ENCODE peak calls at places on chromosomes 2 and 18, in seven cellular contexts. H is NCI-H345; M is LoVo; I is effector memory CD4-positive, alpha-beta T cell; V is stimulated activated CD4-positive, alpha-beta T cell treated with anti-CD3 and anti-CD28 coated beads, Interleukin-15, amount 100 ng/mL, for 24 hours; T is T follicular helper cell; F is stimulated activated CD8-positive, alpha-beta memory T cell treated with anti-CD3 and anti-CD28 coated beads, Interleukin-15, amount 100 ng/mL, for 24 hours. C is an unnamed sample.

GRCh38 chr18:40926679-40927078 is 1028.4 kb upstream of the PIK3C3 start:
- DNase-seq in H (no peak), I (no peak), T (no peak), M (no peak), F (no peak), V (no peak), C (no peak)

GRCh38 chr18:23922939-23923338 is 91.6 kb upstream of the TTC39C start:
- DNase-seq in H (no peak), F (no peak), M (no peak), T (no peak), V (no peak), I (no peak), C (no peak)

GRCh38 chr2:86037141-86037794 is 68.4 kb downstream of the POLR1A start:
- DNase-seq in H (no peak), V (peak), I (no peak), T (no peak), F (no peak), M (no peak), C (no peak)

GRCh38 chr18:45839415-45840395 is 14.2 kb downstream of the SIGLEC15 start:
- DNase-seq in I (no peak), T (peak), F (no peak), H (peak), V (peak), M (no peak), C (peak)

GRCh38 chr2:74290066-74290465 is 53.1 kb downstream of the SLC4A5 start:
- DNase-seq in V (no peak), F (no peak), I (no peak), M (no peak), H (no peak), T (no peak), C (no peak)

GRCh38 chr2:10256525-10257031 is 46.1 kb upstream of the HPCAL1 start:
- DNase-seq in V (no peak), I (no peak), M (no peak), T (no peak), H (no peak), F (no peak), C (no peak)

GRCh38 chr2:185790361-185790760 is 51.8 kb downstream of the FSIP2 start:
- DNase-seq in I (no peak), V (no peak), F (no peak), H (no peak), T (no peak), M (no peak), C (no peak)

GRCh38 chr18:11268691-11269686 is 119.6 kb upstream of the PIEZO2 start:
- DNase-seq in I (no peak), T (no peak), M (no peak), H (no peak), F (no peak), V (no peak), C (no peak)

GRCh38 chr2:54672587-54673456 is 50.6 kb upstream of the EML6 start:
- DNase-seq in F (no peak), M (no peak), H (no peak), T (no peak), I (no peak), V (no peak), C (no peak)

GRCh38 chr2:129757366-129757914 is 222.0 kb upstream of the RAB6C start:
- DNase-seq in H (no peak), T (no peak), M (no peak), V (no peak), I (no peak), F (no peak), C (no peak)

GRCh38 chr2:25290811-25291510 is 50.8 kb downstream of the DNMT3A start:
- DNase-seq in V (no peak), H (peak), M (no peak), F (no peak), T (no peak), I (no peak), C (no peak)

GRCh38 chr2:190468814-190469569 is 60.8 kb downstream of the MFSD6 start:
- DNase-seq in M (peak), I (no peak), F (no peak), T (no peak), V (no peak), H (peak), C (no peak)

GRCh38 chr2:27901219-27901618 is 10.7 kb downstream of the BABAM2 start:
- DNase-seq in M (no peak), H (no peak), F (no peak), T (no peak), I (no peak), V (peak), C (no peak)